ENCODE peak calls at places on chromosomes 6 and 20, in seven cellular contexts. One of them, this sample, is unnamed.

GRCh38 chr6:158593670-158594069 is 33.8 kb downstream of the TMEM181 start:
- DNase-seq in epithelial cell of esophagus: no peak
- DNase-seq in WTC11: no peak
- DNase-seq in HFFc6: no peak
- DNase-seq in GM12865: no peak
- DNase-seq in astrocyte of the spinal cord: no peak
- DNase-seq in NB4: no peak
- DNase-seq in this sample: no peak

GRCh38 chr20:5065489-5066383 is 54.0 kb downstream of the PCNA start:
- DNase-seq in epithelial cell of esophagus: peak
- DNase-seq in WTC11: no peak
- DNase-seq in HFFc6: peak
- DNase-seq in GM12865: no peak
- DNase-seq in astrocyte of the spinal cord: peak
- DNase-seq in NB4: peak
- DNase-seq in this sample: no peak

GRCh38 chr6:137764464-137764863 is 102.6 kb upstream of the TNFAIP3 start:
- DNase-seq in epithelial cell of esophagus: peak
- DNase-seq in WTC11: no peak
- DNase-seq in HFFc6: peak
- DNase-seq in GM12865: no peak
- DNase-seq in astrocyte of the spinal cord: peak
- DNase-seq in NB4: no peak
- DNase-seq in this sample: no peak

GRCh38 chr6:95847061-95847460 is 168.7 kb upstream of the FUT9 start:
- DNase-seq in epithelial cell of esophagus: no peak
- DNase-seq in WTC11: no peak
- DNase-seq in HFFc6: no peak
- DNase-seq in GM12865: no peak
- DNase-seq in astrocyte of the spinal cord: no peak
- DNase-seq in NB4: no peak
- DNase-seq in this sample: no peak

GRCh38 chr6:26454641-26455040 is 3.1 kb upstream of the BTN2A1 start:
- DNase-seq in epithelial cell of esophagus: no peak
- DNase-seq in WTC11: no peak
- DNase-seq in HFFc6: no peak
- DNase-seq in GM12865: no peak
- DNase-seq in astrocyte of the spinal cord: no peak
- DNase-seq in NB4: no peak
- DNase-seq in this sample: no peak

GRCh38 chr6:96907498-96907897 is 9.8 kb upstream of the NDUFAF4 start:
- DNase-seq in epithelial cell of esophagus: peak
- DNase-seq in WTC11: no peak
- DNase-seq in HFFc6: peak
- DNase-seq in GM12865: peak
- DNase-seq in astrocyte of the spinal cord: no peak
- DNase-seq in NB4: no peak
- DNase-seq in this sample: no peak

GRCh38 chr6:38180586-38180985 is 361.1 kb downstream of the ZFAND3 start:
- DNase-seq in epithelial cell of esophagus: no peak
- DNase-seq in WTC11: peak
- DNase-seq in HFFc6: no peak
- DNase-seq in GM12865: no peak
- DNase-seq in astrocyte of the spinal cord: no peak
- DNase-seq in NB4: no peak
- DNase-seq in this sample: no peak

GRCh38 chr6:11318835-11319813 is 86.7 kb upstream of the NEDD9 start:
- DNase-seq in epithelial cell of esophagus: no peak
- DNase-seq in WTC11: no peak
- DNase-seq in HFFc6: no peak
- DNase-seq in GM12865: no peak
- DNase-seq in astrocyte of the spinal cord: peak
- DNase-seq in NB4: no peak
- DNase-seq in this sample: no peak

GRCh38 chr6:145139451-145139850 is 595.9 kb downstream of the EPM2A start:
- DNase-seq in epithelial cell of esophagus: peak
- DNase-seq in WTC11: no peak
- DNase-seq in HFFc6: no peak
- DNase-seq in GM12865: no peak
- DNase-seq in astrocyte of the spinal cord: peak
- DNase-seq in NB4: peak
- DNase-seq in this sample: no peak

GRCh38 chr6:167054987-167055386 is 55.8 kb downstream of the CEP43 start:
- DNase-seq in epithelial cell of esophagus: no peak
- DNase-seq in WTC11: no peak
- DNase-seq in HFFc6: no peak
- DNase-seq in GM12865: no peak
- DNase-seq in astrocyte of the spinal cord: no peak
- DNase-seq in NB4: peak
- DNase-seq in this sample: no peak

GRCh38 chr20:57840504-57841296 is 130.9 kb upstream of the PMEPA1 start:
- DNase-seq in epithelial cell of esophagus: no peak
- DNase-seq in WTC11: no peak
- DNase-seq in HFFc6: no peak
- DNase-seq in GM12865: no peak
- DNase-seq in astrocyte of the spinal cord: no peak
- DNase-seq in NB4: no peak
- DNase-seq in this sample: no peak

GRCh38 chr6:164917211-164917610 is 392.2 kb downstream of the C6orf118 start:
- DNase-seq in epithelial cell of esophagus: no peak
- DNase-seq in WTC11: no peak
- DNase-seq in HFFc6: no peak
- DNase-seq in GM12865: no peak
- DNase-seq in astrocyte of the spinal cord: no peak
- DNase-seq in NB4: no peak
- DNase-seq in this sample: no peak

GRCh38 chr20:50675671-50676376 is 15.5 kb downstream of the RIPOR3 start:
- DNase-seq in epithelial cell of esophagus: no peak
- DNase-seq in WTC11: peak
- DNase-seq in HFFc6: no peak
- DNase-seq in GM12865: no peak
- DNase-seq in astrocyte of the spinal cord: no peak
- DNase-seq in NB4: peak
- DNase-seq in this sample: no peak

GRCh38 chr6:112910256-112910655 is 563.1 kb downstream of the RFPL4B start:
- DNase-seq in epithelial cell of esophagus: no peak
- DNase-seq in WTC11: no peak
- DNase-seq in HFFc6: no peak
- DNase-seq in GM12865: no peak
- DNase-seq in astrocyte of the spinal cord: peak
- DNase-seq in NB4: no peak
- DNase-seq in this sample: no peak

GRCh38 chr20:51886891-51887608 is 84.7 kb upstream of the SALL4 start:
- DNase-seq in epithelial cell of esophagus: no peak
- DNase-seq in WTC11: no peak
- DNase-seq in HFFc6: no peak
- DNase-seq in GM12865: no peak
- DNase-seq in astrocyte of the spinal cord: no peak
- DNase-seq in NB4: no peak
- DNase-seq in this sample: no peak
- TF ChIP-seq CTCF in epithelial cell of esophagus: no peak
- TF ChIP-seq CTCF in WTC11: no peak
- TF ChIP-seq CTCF in HFFc6: no peak
- TF ChIP-seq CTCF in GM12865: no peak
- TF ChIP-seq CTCF in astrocyte of the spinal cord: no peak
- TF ChIP-seq CTCF in NB4: no peak
- TF ChIP-seq CTCF in this sample: no peak

DNA sequence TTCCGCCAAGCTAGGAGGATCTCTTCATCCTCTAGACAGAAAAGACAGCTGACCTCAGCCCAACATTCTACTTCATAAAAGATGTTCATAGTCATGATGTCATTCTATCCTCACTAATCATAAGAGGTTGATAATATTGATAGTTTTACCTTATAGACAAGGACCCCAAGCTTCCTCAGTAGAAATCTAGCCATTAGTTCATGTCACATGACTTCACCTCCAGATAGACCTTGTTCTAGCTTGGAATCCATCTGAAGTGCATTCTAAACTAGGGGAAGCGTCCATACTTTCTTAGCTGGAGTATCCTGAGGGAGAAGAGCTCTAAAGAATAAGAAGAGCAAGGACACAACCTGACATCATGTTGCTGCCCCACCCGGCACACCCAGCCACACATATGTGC is 292.6 kb upstream of the STXBP5 start:
- DNase-seq in epithelial cell of esophagus: no peak
- DNase-seq in WTC11: no peak
- DNase-seq in HFFc6: no peak
- DNase-seq in GM12865: no peak
- DNase-seq in astrocyte of the spinal cord: no peak
- DNase-seq in NB4: no peak
- DNase-seq in this sample: no peak
- TF ChIP-seq CTCF in epithelial cell of esophagus: no peak
- TF ChIP-seq CTCF in WTC11: no peak
- TF ChIP-seq CTCF in HFFc6: no peak
- TF ChIP-seq CTCF in GM12865: no peak
- TF ChIP-seq CTCF in astrocyte of the spinal cord: no peak
- TF ChIP-seq CTCF in NB4: no peak
- TF ChIP-seq CTCF in this sample: no peak

GRCh38 chr20:48329676-48330644 is 497.8 kb downstream of the PREX1 start:
- DNase-seq in epithelial cell of esophagus: peak
- DNase-seq in WTC11: peak
- DNase-seq in HFFc6: no peak
- DNase-seq in GM12865: peak
- DNase-seq in astrocyte of the spinal cord: peak
- DNase-seq in NB4: peak
- DNase-seq in this sample: peak
- TF ChIP-seq CTCF in epithelial cell of esophagus: no peak
- TF ChIP-seq CTCF in WTC11: no peak
- TF ChIP-seq CTCF in HFFc6: peak
- TF ChIP-seq CTCF in GM12865: peak
- TF ChIP-seq CTCF in astrocyte of the spinal cord: peak
- TF ChIP-seq CTCF in NB4: peak
- TF ChIP-seq CTCF in this sample: no peak

GRCh38 chr6:36701401-36701991 is 3.9 kb downstream of the RAB44 start:
- DNase-seq in epithelial cell of esophagus: peak
- DNase-seq in WTC11: no peak
- DNase-seq in HFFc6: peak
- DNase-seq in GM12865: peak
- DNase-seq in astrocyte of the spinal cord: no peak
- DNase-seq in NB4: peak
- DNase-seq in this sample: no peak
- TF ChIP-seq CTCF in epithelial cell of esophagus: peak
- TF ChIP-seq CTCF in WTC11: no peak
- TF ChIP-seq CTCF in HFFc6: no peak
- TF ChIP-seq CTCF in GM12865: peak
- TF ChIP-seq CTCF in astrocyte of the spinal cord: no peak
- TF ChIP-seq CTCF in NB4: no peak
- TF ChIP-seq CTCF in this sample: no peak

GRCh38 chr6:139230421-139230840 is 61.4 kb downstream of the TXLNB start:
- DNase-seq in epithelial cell of esophagus: peak
- DNase-seq in WTC11: no peak
- DNase-seq in HFFc6: peak
- DNase-seq in GM12865: peak
- DNase-seq in astrocyte of the spinal cord: peak
- DNase-seq in NB4: peak
- DNase-seq in this sample: no peak
- TF ChIP-seq CTCF in epithelial cell of esophagus: peak
- TF ChIP-seq CTCF in WTC11: no peak
- TF ChIP-seq CTCF in HFFc6: peak
- TF ChIP-seq CTCF in GM12865: peak
- TF ChIP-seq CTCF in astrocyte of the spinal cord: peak
- TF ChIP-seq CTCF in NB4: no peak
- TF ChIP-seq CTCF in this sample: peak

DNA sequence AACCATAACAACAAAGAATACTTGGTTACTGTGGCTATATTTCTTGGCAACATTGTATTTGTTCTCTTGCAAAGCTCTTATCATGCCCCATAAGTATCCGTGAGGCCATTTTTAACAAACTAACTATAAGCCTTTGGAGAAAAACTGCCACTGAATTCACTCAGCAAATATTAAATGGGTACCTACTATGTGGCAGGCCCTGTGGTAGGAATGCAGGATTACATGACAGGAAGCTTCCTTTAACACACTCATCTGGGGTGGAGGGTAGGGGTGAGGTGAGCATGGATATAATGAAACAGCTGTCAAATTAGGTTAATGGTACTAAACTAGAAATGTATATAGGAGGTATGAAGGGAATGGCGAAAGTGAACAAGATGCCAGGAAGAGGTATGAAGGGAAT is 504.8 kb downstream of the MEI4 start:
- DNase-seq in epithelial cell of esophagus: no peak
- DNase-seq in WTC11: no peak
- DNase-seq in HFFc6: no peak
- DNase-seq in GM12865: no peak
- DNase-seq in astrocyte of the spinal cord: no peak
- DNase-seq in NB4: no peak
- DNase-seq in this sample: no peak
- TF ChIP-seq CTCF in epithelial cell of esophagus: no peak
- TF ChIP-seq CTCF in WTC11: no peak
- TF ChIP-seq CTCF in HFFc6: no peak
- TF ChIP-seq CTCF in GM12865: no peak
- TF ChIP-seq CTCF in astrocyte of the spinal cord: no peak
- TF ChIP-seq CTCF in NB4: no peak
- TF ChIP-seq CTCF in this sample: no peak

GRCh38 chr6:130148181-130148580 is 74.6 kb downstream of the SAMD3 start:
- DNase-seq in epithelial cell of esophagus: peak
- DNase-seq in WTC11: peak
- DNase-seq in HFFc6: no peak
- DNase-seq in GM12865: no peak
- DNase-seq in astrocyte of the spinal cord: no peak
- DNase-seq in NB4: peak
- DNase-seq in this sample: no peak
- TF ChIP-seq CTCF in epithelial cell of esophagus: peak
- TF ChIP-seq CTCF in WTC11: peak
- TF ChIP-seq CTCF in HFFc6: peak
- TF ChIP-seq CTCF in GM12865: no peak
- TF ChIP-seq CTCF in astrocyte of the spinal cord: peak
- TF ChIP-seq CTCF in NB4: peak
- TF ChIP-seq CTCF in this sample: no peak

GRCh38 chr20:46076806-46077205 is 13.0 kb downstream of the NCOA5 start:
- DNase-seq in epithelial cell of esophagus: no peak
- DNase-seq in WTC11: no peak
- DNase-seq in HFFc6: no peak
- DNase-seq in GM12865: no peak
- DNase-seq in astrocyte of the spinal cord: no peak
- DNase-seq in NB4: no peak
- DNase-seq in this sample: no peak
- TF ChIP-seq CTCF in epithelial cell of esophagus: no peak
- TF ChIP-seq CTCF in WTC11: no peak
- TF ChIP-seq CTCF in HFFc6: no peak
- TF ChIP-seq CTCF in GM12865: no peak
- TF ChIP-seq CTCF in astrocyte of the spinal cord: no peak
- TF ChIP-seq CTCF in NB4: no peak
- TF ChIP-seq CTCF in this sample: no peak

This sample was measured in GM13976.